ENCODE peak calls at places on chromosomes 16 and 17, in seven cellular contexts. E, Z, Q, M, R, U and S are unnamed samples.

GRCh38 chr17:9729735-9730420 is 61.5 kb downstream of the DHRS7C start:
- DNase-seq in E (no peak), Z (no peak), Q (peak), M (no peak), R (no peak), U (peak), S (no peak)

GRCh38 chr17:16919663-16920627 is 52.0 kb downstream of the TNFRSF13B start:
- DNase-seq in E (no peak), Z (no peak), Q (no peak), M (no peak), R (no peak), U (no peak), S (no peak)

GRCh38 chr17:66348605-66349165 is 46.3 kb downstream of the PRKCA start:
- DNase-seq in E (no peak), Z (no peak), Q (peak), M (peak), R (no peak), U (peak), S (peak)

GRCh38 chr16:3949287-3949686 is 68.8 kb upstream of the CREBBP start:
- DNase-seq in E (no peak), Z (peak), Q (no peak), M (no peak), R (peak), U (peak), S (peak)

GRCh38 chr17:59527931-59528330 is 37.5 kb upstream of the DHX40 start:
- DNase-seq in E (no peak), Z (no peak), Q (no peak), M (no peak), R (no peak), U (no peak), S (no peak)

GRCh38 chr17:16521070-16521727 is 29.2 kb upstream of the LRRC75A start:
- DNase-seq in E (peak), Z (peak), Q (peak), M (peak), R (no peak), U (peak), S (peak)

GRCh38 chr16:48503779-48504178 is 106.2 kb downstream of the N4BP1 start:
- DNase-seq in E (no peak), Z (peak), Q (peak), M (no peak), R (no peak), U (peak), S (peak)

GRCh38 chr16:73063284-73063733 is 15.4 kb upstream of the ZFHX3 start:
- DNase-seq in E (no peak), Z (no peak), Q (no peak), M (no peak), R (no peak), U (no peak), S (no peak)

GRCh38 chr16:12010388-12011251 is 34.1 kb downstream of the SNX29 start:
- DNase-seq in E (no peak), Z (no peak), Q (peak), M (no peak), R (no peak), U (peak), S (peak)

GRCh38 chr17:75691371-75692290 is 24.5 kb downstream of the SAP30BP start:
- DNase-seq in E (no peak), Z (no peak), Q (no peak), M (no peak), R (no peak), U (peak), S (no peak)

GRCh38 chr17:35747540-35748017 is 5.5 kb downstream of the GAS2L2 start:
- DNase-seq in E (peak), Z (peak), Q (peak), M (peak), R (peak), U (peak), S (peak)

GRCh38 chr17:80068301-80069160 is 32.1 kb downstream of the CCDC40 start:
- DNase-seq in E (no peak), Z (peak), Q (peak), M (no peak), R (peak), U (peak), S (no peak)

GRCh38 chr16:84643180-84643583 is 5.1 kb upstream of the KLHL36 start:
- DNase-seq in E (no peak), Z (peak), Q (peak), M (no peak), R (peak), U (peak), S (peak)

GRCh38 chr17:50908860-50909764 is 43.0 kb upstream of the TOB1 start:
- DNase-seq in E (peak), Z (peak), Q (peak), M (no peak), R (peak), U (no peak), S (no peak)

GRCh38 chr17:18968945-18969887 is 17.3 kb downstream of the SLC5A10 start:
- DNase-seq in E (no peak), Z (no peak), Q (no peak), M (no peak), R (no peak), U (no peak), S (no peak)

GRCh38 chr17:51585514-51586104 is 325.3 kb downstream of the UTP18 start:
- DNase-seq in E (no peak), Z (no peak), Q (no peak), M (no peak), R (no peak), U (no peak), S (no peak)

GRCh38 chr16:15644306-15644961 is 1.5 kb upstream of the MARF1 start:
- DNase-seq in E (no peak), Z (no peak), Q (no peak), M (no peak), R (no peak), U (peak), S (no peak)

GRCh38 chr17:1606352-1606985 is 22.2 kb downstream of the SLC43A2 start:
- DNase-seq in E (no peak), Z (no peak), Q (no peak), M (no peak), R (no peak), U (no peak), S (no peak)
- H3K4me3 ChIP-seq in E (no peak), Z (no peak), Q (no peak), M (no peak), R (no peak), U (no peak), S (no peak)

DNA sequence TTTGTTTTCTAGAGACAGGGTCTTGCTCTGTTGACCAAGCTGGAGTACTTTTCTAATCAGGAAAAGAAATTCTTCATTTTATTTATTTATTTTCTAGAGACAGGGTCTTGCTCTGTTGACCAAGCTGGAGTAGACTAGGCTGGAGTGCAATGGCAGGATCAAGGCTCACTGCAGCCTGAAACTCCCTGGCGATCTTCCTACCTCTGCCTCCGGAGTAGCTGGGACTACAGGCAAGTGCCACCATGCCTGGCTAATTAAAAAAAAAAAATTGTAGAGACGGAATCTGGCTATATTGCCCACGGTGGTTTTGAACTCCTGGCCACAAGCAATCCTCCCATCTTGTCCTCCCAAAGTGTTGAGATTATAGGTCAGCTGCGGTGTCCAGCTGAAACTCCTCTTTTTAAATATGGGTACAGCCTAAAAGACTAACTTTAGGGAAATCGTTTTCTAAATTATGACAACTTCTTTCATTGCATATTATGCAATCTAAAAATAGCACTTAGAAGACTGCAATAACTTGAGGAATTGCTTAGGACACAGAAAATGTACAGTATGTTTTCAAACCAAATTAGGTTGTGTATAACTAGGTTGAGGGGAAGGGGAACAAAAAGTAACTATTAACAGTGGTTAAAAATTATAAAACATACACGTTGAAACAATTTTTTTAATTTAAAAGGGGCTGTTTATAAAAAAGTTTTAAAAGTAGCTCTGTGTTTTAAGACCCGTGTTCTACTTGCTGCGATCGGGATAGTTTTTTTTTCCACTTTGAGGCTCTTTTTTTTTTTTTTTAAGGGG is 4.8 kb downstream of the PRAC1 start:
- DNase-seq in E (no peak), Z (no peak), Q (no peak), M (no peak), R (no peak), U (no peak), S (no peak)
- H3K4me3 ChIP-seq in E (no peak), Z (no peak), Q (no peak), M (no peak), R (no peak), U (no peak), S (no peak)

GRCh38 chr16:971582-971905 is 760 bp upstream of the LMF1 start:
- DNase-seq in E (no peak), Z (no peak), Q (no peak), M (no peak), R (no peak), U (no peak), S (no peak)
- H3K4me3 ChIP-seq in E (no peak), Z (no peak), Q (no peak), M (no peak), R (no peak), U (no peak), S (no peak)

GRCh38 chr17:12122091-12122490 is 101.4 kb downstream of the MAP2K4 start:
- DNase-seq in E (no peak), Z (no peak), Q (no peak), M (no peak), R (no peak), U (peak), S (no peak)
- H3K4me3 ChIP-seq in E (no peak), Z (no peak), Q (no peak), M (no peak), R (no peak), U (no peak), S (no peak)

GRCh38 chr17:7834554-7834890 is 505 bp downstream of the KDM6B start:
- DNase-seq in E (peak), Z (peak), Q (peak), M (no peak), R (peak), U (no peak), S (no peak)
- H3K4me3 ChIP-seq in E (peak), Z (peak), Q (peak), M (peak), R (peak), U (peak), S (peak)

GRCh38 chr17:82655038-82655479 is 6.8 kb upstream of the WDR45B start:
- DNase-seq in E (no peak), Z (no peak), Q (peak), M (no peak), R (no peak), U (no peak), S (no peak)
- H3K4me3 ChIP-seq in E (no peak), Z (no peak), Q (no peak), M (no peak), R (no peak), U (no peak), S (no peak)

DNA sequence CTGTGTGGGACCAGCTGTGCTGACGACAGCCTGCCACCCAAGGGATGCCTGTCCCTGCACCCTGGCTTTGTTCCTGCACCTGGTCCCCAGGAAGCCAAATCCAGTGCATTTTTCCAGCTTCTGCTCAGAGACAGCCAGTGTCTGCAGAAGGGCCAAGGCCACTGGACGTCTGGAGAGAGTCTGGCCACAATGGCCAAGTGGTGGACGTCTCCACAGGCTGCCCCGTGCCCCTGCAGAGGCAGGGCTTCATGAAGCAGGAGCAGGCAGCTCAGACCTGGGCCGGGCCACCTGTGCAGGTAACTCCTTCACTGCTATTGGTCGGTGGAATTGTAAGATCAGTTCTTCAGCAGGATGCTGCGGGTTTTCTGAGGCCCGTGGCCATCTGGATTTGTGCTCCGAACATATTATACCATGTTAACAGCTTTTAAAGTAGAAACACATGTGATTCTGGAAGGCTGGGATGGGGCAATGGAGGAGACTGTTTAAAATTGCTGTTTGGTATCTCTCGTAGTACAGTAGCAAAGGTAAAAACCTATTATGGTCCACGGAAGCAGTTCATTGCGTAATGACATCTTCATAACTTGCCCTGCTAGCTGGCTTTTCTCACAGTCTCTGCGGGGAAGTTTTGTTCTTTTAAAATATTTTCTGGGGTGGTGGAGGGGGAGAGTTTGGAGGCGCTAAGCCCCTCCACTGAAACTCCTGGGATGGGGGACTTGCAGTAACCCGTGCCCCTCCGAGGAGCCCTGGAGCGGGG is 185.3 kb downstream of the CCDC182 start:
- DNase-seq in E (no peak), Z (no peak), Q (no peak), M (no peak), R (no peak), U (no peak), S (no peak)
- H3K4me3 ChIP-seq in E (no peak), Z (no peak), Q (no peak), M (no peak), R (no peak), U (no peak), S (no peak)